ENCODE peak calls at places on chromosomes 12 and 14, in five cellular contexts. C, K, G, A and W are unnamed samples.
A peak's percentile ranks its signal among the peaks of the same experiment; 100 is the strongest.

GRCh38 chr14:64556526-64556925 is 6.8 kb downstream of the PPP1R36 start:
- DNase-seq in A (no peak), G (no peak), C (no peak), K (no peak), W (no peak)

GRCh38 chr14:61498811-61499210 is 177.4 kb downstream of the PRKCH start:
- DNase-seq in A (no peak), G (no peak), C (no peak), K (no peak), W (no peak)

GRCh38 chr12:2941524-2941923 is 17.7 kb upstream of the TEAD4 start:
- DNase-seq in K (no peak), C (peak; percentile 51), A (no peak), G (no peak), W (no peak)

GRCh38 chr14:37587881-37588666 is 7.0 kb downstream of the FOXA1 start:
- DNase-seq in A (no peak), C (peak; percentile 68), G (no peak), K (no peak), W (no peak)

GRCh38 chr12:17017402-17017801 is 411.4 kb upstream of the LMO3 start:
- DNase-seq in K (no peak), A (no peak), G (no peak), C (no peak), W (no peak)

GRCh38 chr14:40652089-40652691 is 954.5 kb upstream of the LRFN5 start:
- DNase-seq in K (no peak), C (no peak), G (no peak), A (no peak), W (no peak)

GRCh38 chr12:53381739-53382630 is 2.0 kb downstream of the SP1 start:
- DNase-seq in K (peak; percentile 63), C (peak; percentile 56), A (no peak), G (peak; percentile 34), W (no peak)

GRCh38 chr12:15662983-15663659 is 126.1 kb downstream of the EPS8 start:
- DNase-seq in C (no peak), A (no peak), G (no peak), K (no peak), W (no peak)

GRCh38 chr12:77947326-77947725 is 116.6 kb downstream of the NAV3 start:
- DNase-seq in A (no peak), G (no peak), C (no peak), K (no peak), W (no peak)

GRCh38 chr14:54769955-54770863 is 132.4 kb downstream of the GCH1 start:
- DNase-seq in A (no peak), K (no peak), G (no peak), C (no peak), W (no peak)

GRCh38 chr14:60646202-60646886 is 2.9 kb downstream of the SIX1 start:
- DNase-seq in A (no peak), K (no peak), G (no peak), C (no peak), W (no peak)

GRCh38 chr12:46499901-46500300 is 127.3 kb upstream of the SLC38A2 start:
- DNase-seq in A (no peak), C (no peak), G (no peak), K (peak; percentile 23), W (no peak)

GRCh38 chr12:106090586-106091411 is 48.0 kb downstream of the NUAK1 start:
- DNase-seq in G (no peak), A (no peak), K (no peak), C (no peak), W (no peak)

GRCh38 chr14:53331247-53331646 is 178.1 kb upstream of the DDHD1 start:
- DNase-seq in C (no peak), A (no peak), G (no peak), K (no peak), W (no peak)

GRCh38 chr12:49885663-49886461 is 17.8 kb downstream of the FAIM2 start:
- DNase-seq in G (no peak), K (no peak), A (no peak), C (peak; percentile 47), W (no peak)

GRCh38 chr14:85527006-85527405 is 2.9 kb upstream of the FLRT2 start:
- DNase-seq in A (no peak), K (no peak), G (no peak), C (no peak), W (no peak)

DNA sequence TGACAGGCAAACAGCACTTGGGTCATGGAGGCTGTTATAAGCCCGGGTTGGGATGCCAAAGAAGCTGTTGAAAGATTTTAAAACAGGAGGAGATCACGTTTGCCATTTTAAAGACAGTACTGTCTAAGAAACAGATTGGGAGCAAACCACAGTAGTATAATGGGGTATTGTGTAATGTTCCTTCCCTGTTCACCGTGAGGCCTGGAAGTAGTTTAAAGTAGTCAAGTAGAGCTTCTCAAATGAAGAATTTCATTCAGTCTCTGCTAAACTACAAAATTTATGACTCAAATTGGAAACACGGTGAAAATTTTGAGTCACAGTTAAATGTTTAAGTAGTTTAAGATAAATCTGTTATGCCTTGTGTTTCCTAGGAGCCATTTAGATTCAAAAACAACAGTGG is 35.8 kb downstream of the ATP2A2 start:
- DNase-seq in G (no peak), C (no peak), K (no peak), A (no peak), W (no peak)
- TF ChIP-seq POLR2A in G (no peak), C (no peak), K (no peak), A (peak; percentile 23), W (no peak)

GRCh38 chr12:26204612-26205289 is 9.4 kb downstream of the SSPN start:
- DNase-seq in C (no peak), K (no peak), A (no peak), G (no peak), W (no peak)
- TF ChIP-seq TAF1 in C (no peak), K (no peak), A (no peak), G (no peak), W (no peak)

DNA sequence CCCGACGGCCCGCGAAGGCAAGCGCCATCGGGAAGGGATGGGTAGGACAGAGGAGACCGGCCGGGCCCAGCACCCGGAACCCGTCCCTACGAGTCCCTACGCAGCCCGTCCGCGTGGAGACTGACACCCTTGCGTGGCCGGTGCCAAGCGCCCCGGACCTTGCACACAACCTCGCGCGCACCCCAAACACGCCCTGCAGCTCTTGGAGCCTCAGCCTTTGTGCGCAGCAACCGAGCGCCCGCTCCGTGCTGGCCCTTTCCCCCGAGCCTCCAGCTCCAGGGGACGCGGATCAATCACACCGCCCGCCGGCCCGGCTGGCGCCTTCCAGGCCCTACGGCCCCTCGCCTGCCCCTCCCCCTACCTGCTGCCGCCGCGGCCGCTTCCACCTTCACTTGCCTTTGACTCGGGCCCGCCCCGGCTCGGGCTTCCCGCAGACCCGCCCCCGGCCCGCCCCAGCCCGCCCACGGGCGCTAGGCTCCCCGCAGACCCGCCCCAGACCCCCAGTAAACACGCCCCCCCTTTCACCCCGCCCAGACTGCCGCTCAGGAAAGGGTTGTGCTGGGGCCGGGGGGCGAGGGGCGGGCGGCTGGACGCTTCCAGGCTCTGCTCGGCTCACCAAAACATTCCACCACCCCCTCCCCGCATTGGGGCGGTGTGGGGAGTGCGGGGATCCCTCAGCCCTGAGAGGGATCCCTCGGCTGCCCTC is at the start of gene NDRG2:
- DNase-seq in G (peak; percentile 90), C (peak; percentile 84), K (no peak), A (peak; percentile 76), W (peak; percentile 50)
- TF ChIP-seq POLR2AphosphoS5 in G (no peak), C (peak; percentile 73), K (no peak), A (no peak), W (no peak)

GRCh38 chr12:96907681-96908163 is 665 bp downstream of the NEDD1 start:
- DNase-seq in A (peak; percentile 9), G (peak; percentile 19), K (no peak), C (peak; percentile 15), W (no peak)

GRCh38 chr12:96906498-96906848 is 584 bp upstream of the NEDD1 start:
- DNase-seq in A (no peak), K (no peak), G (no peak), C (no peak), W (no peak)

GRCh38 chr12:96902076-96902475 is 5.0 kb upstream of the NEDD1 start:
- DNase-seq in A (no peak), G (no peak), C (no peak), K (no peak), W (no peak)

GRCh38 chr12:96908170-96908675 is 1.2 kb downstream of the NEDD1 start:
- DNase-seq in G (no peak), K (no peak), A (no peak), C (no peak), W (no peak)

DNA sequence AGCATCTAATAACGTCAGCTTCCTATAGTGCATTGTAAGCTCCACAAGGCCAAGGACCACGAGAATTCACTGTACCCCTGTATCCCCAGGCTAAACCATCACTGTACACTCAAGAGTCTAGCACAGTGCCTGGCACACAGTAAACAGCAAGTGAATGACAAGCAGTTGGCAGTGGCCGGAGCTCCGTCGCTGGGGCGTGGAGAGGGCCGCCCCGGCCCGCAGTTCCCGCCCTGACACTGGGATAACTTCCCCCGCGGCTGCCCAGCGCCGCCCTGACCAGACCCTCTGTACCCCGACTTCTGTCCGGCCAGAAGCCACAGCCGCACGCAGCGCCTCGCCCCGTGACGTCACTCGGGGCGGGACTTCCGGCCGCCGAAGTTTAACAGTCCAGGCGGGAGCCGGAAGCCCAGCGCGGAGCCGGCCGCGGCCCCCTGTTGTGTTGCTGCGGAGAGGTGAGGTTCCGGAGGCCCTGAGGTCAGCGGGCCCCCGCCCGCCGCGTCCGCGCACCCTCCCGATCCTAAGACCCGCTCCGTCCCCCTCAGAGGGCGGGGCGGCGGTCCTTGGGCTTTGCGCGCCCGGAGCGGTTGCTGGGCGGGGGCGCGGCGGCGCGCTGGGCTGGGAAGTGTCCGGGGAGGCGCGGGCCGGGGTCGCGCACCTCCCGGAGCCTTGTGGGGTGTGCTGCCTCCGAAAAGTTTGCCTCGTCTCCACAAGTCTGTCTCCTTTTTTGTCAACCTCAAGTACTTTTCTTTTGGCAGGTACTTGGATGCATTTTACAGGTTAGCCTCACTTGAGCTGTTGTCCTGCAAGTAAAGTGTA is at the start of gene NEDD1:
- DNase-seq in K (no peak), G (peak; percentile 94), A (peak; percentile 82), C (peak; percentile 79), W (peak; percentile 74)
- TF ChIP-seq POLR2A in K (peak; percentile 92), G (peak; percentile 83), A (no peak), C (peak; percentile 35), W (peak; percentile 93)

GRCh38 chr14:71532349-71532748 is 399.9 kb upstream of the RGS6 start:
- DNase-seq in A (no peak), K (no peak), G (no peak), C (no peak), W (no peak)
- TF ChIP-seq TAF1 in A (no peak), K (no peak), G (no peak), C (no peak), W (no peak)